ENCODE peak calls at places on chromosomes 7 and 10, in four cellular contexts. One of them, this sample, is unnamed.

GRCh38 chr10:3867454-3868273 is 82.7 kb upstream of the KLF6 start:
- DNase-seq in endodermal cell: no peak
- DNase-seq in astrocyte of the spinal cord: no peak
- DNase-seq in upper lobe of right lung: no peak
- DNase-seq in this sample: no peak

GRCh38 chr7:122532406-122533269 is 166.3 kb downstream of the RNF133 start:
- DNase-seq in endodermal cell: peak
- DNase-seq in astrocyte of the spinal cord: peak
- DNase-seq in upper lobe of right lung: no peak
- DNase-seq in this sample: no peak

GRCh38 chr10:120428754-120429153 is 28.3 kb upstream of the PLPP4 start:
- DNase-seq in endodermal cell: no peak
- DNase-seq in astrocyte of the spinal cord: peak
- DNase-seq in upper lobe of right lung: no peak
- DNase-seq in this sample: no peak

GRCh38 chr7:68943786-68944185 is 654.5 kb upstream of the AUTS2 start:
- DNase-seq in endodermal cell: no peak
- DNase-seq in astrocyte of the spinal cord: no peak
- DNase-seq in upper lobe of right lung: no peak
- DNase-seq in this sample: no peak

GRCh38 chr10:4725917-4726606 is 99.9 kb upstream of the AKR1E2 start:
- DNase-seq in endodermal cell: no peak
- DNase-seq in astrocyte of the spinal cord: peak
- DNase-seq in upper lobe of right lung: no peak
- DNase-seq in this sample: no peak

GRCh38 chr7:134920026-134920758 is 66.1 kb upstream of the AGBL3 start:
- DNase-seq in endodermal cell: no peak
- DNase-seq in astrocyte of the spinal cord: peak
- DNase-seq in upper lobe of right lung: no peak
- DNase-seq in this sample: no peak

GRCh38 chr7:90923576-90923975 is 327.5 kb downstream of the CDK14 start:
- DNase-seq in endodermal cell: no peak
- DNase-seq in astrocyte of the spinal cord: no peak
- DNase-seq in upper lobe of right lung: no peak
- DNase-seq in this sample: no peak

GRCh38 chr7:34748244-34749039 is 90.4 kb downstream of the NPSR1 start:
- DNase-seq in endodermal cell: peak
- DNase-seq in astrocyte of the spinal cord: peak
- DNase-seq in upper lobe of right lung: peak
- DNase-seq in this sample: no peak

GRCh38 chr7:1124164-1124563 is 35.8 kb downstream of the ZFAND2A start:
- DNase-seq in endodermal cell: peak
- DNase-seq in astrocyte of the spinal cord: peak
- DNase-seq in upper lobe of right lung: peak
- DNase-seq in this sample: no peak

GRCh38 chr7:6416516-6417145 is 31.1 kb downstream of the DAGLB start:
- DNase-seq in endodermal cell: peak
- DNase-seq in astrocyte of the spinal cord: no peak
- DNase-seq in upper lobe of right lung: no peak
- DNase-seq in this sample: no peak

GRCh38 chr10:84548869-84549268 is 220.5 kb downstream of the CCSER2 start:
- DNase-seq in endodermal cell: peak
- DNase-seq in astrocyte of the spinal cord: no peak
- DNase-seq in upper lobe of right lung: no peak
- DNase-seq in this sample: no peak

GRCh38 chr10:59036311-59037017 is 140.0 kb upstream of the PHYHIPL start:
- DNase-seq in endodermal cell: no peak
- DNase-seq in astrocyte of the spinal cord: no peak
- DNase-seq in upper lobe of right lung: no peak
- DNase-seq in this sample: no peak

GRCh38 chr7:34207810-34208209 is 302.5 kb downstream of the BMPER start:
- DNase-seq in endodermal cell: no peak
- DNase-seq in astrocyte of the spinal cord: no peak
- DNase-seq in upper lobe of right lung: no peak
- DNase-seq in this sample: no peak

GRCh38 chr7:32293833-32294232 is 196.3 kb downstream of the LSM5 start:
- DNase-seq in endodermal cell: no peak
- DNase-seq in astrocyte of the spinal cord: no peak
- DNase-seq in upper lobe of right lung: no peak
- DNase-seq in this sample: no peak

GRCh38 chr10:105185101-105185500 is 544.0 kb downstream of the SORCS3 start:
- DNase-seq in endodermal cell: no peak
- DNase-seq in astrocyte of the spinal cord: peak
- DNase-seq in upper lobe of right lung: no peak
- DNase-seq in this sample: no peak

GRCh38 chr10:71727429-71728217 is 8.0 kb upstream of the C10orf105 start:
- DNase-seq in endodermal cell: no peak
- DNase-seq in astrocyte of the spinal cord: no peak
- DNase-seq in upper lobe of right lung: no peak
- DNase-seq in this sample: peak

GRCh38 chr7:5139998-5140397 is 50.0 kb upstream of the WIPI2 start:
- DNase-seq in endodermal cell: peak
- DNase-seq in astrocyte of the spinal cord: no peak
- DNase-seq in upper lobe of right lung: peak
- DNase-seq in this sample: peak

GRCh38 chr7:23369100-23369499 is 70.0 kb downstream of the MALSU1 start:
- DNase-seq in endodermal cell: no peak
- DNase-seq in astrocyte of the spinal cord: no peak
- DNase-seq in upper lobe of right lung: no peak
- DNase-seq in this sample: no peak
- H3K4me3 ChIP-seq in endodermal cell: no peak
- H3K4me3 ChIP-seq in astrocyte of the spinal cord: no peak
- H3K4me3 ChIP-seq in upper lobe of right lung: no peak
- H3K4me3 ChIP-seq in this sample: no peak

GRCh38 chr7:77824636-77825035 is 26.1 kb downstream of the PHTF2 start:
- DNase-seq in endodermal cell: no peak
- DNase-seq in astrocyte of the spinal cord: no peak
- DNase-seq in upper lobe of right lung: no peak
- DNase-seq in this sample: no peak

GRCh38 chr7:77825140-77825539 is 26.6 kb downstream of the PHTF2 start:
- DNase-seq in endodermal cell: no peak
- DNase-seq in astrocyte of the spinal cord: no peak
- DNase-seq in upper lobe of right lung: no peak
- DNase-seq in this sample: no peak

GRCh38 chr7:77822269-77822668 is 23.7 kb downstream of the PHTF2 start:
- DNase-seq in endodermal cell: no peak
- DNase-seq in astrocyte of the spinal cord: no peak
- DNase-seq in upper lobe of right lung: no peak
- DNase-seq in this sample: no peak

GRCh38 chr7:77826300-77826699 is 27.7 kb downstream of the PHTF2 start:
- DNase-seq in endodermal cell: no peak
- DNase-seq in astrocyte of the spinal cord: no peak
- DNase-seq in upper lobe of right lung: no peak
- DNase-seq in this sample: no peak

DNA sequence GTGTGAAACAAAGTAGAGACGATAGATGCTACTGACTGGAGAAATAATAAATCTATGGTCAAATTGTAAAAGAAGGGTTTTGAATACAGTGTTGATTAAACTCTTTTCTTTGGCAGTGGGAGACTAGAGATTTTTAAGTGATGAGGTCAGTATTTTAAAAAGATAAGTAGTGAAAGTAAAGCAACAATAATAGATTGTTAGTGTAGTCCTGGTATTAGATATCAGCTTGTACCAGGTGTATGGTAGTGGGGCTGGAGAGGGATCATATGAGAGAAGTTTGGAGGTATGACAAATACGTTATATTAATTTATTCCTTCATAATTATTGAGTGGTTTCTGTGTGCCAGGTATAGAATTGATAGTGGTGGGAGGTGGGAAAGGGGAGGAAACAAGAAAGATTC is 25.2 kb downstream of the PHTF2 start:
- DNase-seq in endodermal cell: no peak
- DNase-seq in astrocyte of the spinal cord: no peak
- DNase-seq in upper lobe of right lung: no peak
- DNase-seq in this sample: no peak
- H3K4me3 ChIP-seq in endodermal cell: no peak
- H3K4me3 ChIP-seq in astrocyte of the spinal cord: no peak
- H3K4me3 ChIP-seq in upper lobe of right lung: no peak
- H3K4me3 ChIP-seq in this sample: no peak

GRCh38 chr10:78038791-78039547 is 5.3 kb downstream of the RPS24 start:
- DNase-seq in endodermal cell: no peak
- DNase-seq in astrocyte of the spinal cord: no peak
- DNase-seq in upper lobe of right lung: no peak
- DNase-seq in this sample: no peak
- H3K4me3 ChIP-seq in endodermal cell: peak
- H3K4me3 ChIP-seq in astrocyte of the spinal cord: no peak
- H3K4me3 ChIP-seq in upper lobe of right lung: no peak
- H3K4me3 ChIP-seq in this sample: no peak

DNA sequence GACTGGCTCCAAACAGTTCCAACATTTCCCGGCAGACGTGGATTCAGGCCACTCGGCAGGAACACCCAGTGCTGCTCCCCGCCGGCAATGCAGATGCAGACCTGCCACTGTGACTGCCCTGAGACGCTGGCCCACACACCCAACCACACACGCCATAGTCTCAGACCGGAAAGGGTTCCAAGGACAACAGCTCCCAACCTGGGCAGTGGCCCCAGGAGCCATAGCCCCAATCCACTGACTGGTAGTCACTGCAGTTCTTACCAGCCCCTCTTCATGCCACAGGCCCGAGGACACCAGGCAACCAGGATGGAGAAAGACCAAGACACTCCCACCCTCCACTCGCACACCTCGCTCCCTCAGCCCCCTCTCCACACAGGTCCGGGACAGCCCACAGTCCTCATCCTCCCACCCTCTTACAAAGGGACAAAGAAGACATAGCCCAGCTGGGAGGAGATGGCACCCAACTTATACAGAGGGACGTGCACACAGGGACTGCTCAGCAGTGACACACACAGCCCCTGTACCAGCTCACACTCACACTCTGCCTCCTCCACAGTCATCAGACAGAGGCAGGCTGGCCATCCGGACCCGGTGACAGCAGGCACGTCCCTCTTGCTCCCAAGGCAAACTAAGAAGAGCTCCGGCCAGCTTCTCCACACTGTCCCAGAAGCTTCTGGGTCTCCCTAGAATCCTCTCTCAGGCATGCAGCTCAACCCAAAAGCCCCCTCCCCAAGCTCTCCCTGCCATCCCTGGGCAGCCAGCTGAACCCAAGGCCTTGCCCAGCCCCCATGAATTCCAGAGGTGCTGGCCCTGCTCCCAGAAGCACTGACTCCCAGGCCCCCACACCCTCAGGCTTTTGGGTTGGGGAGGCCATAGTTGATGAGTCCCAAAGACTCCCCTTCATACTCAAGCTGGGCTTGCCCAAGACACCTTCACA is 24.8 kb downstream of the KCNH2 start:
- DNase-seq in endodermal cell: no peak
- DNase-seq in astrocyte of the spinal cord: no peak
- DNase-seq in upper lobe of right lung: no peak
- DNase-seq in this sample: no peak
- H3K4me3 ChIP-seq in endodermal cell: no peak
- H3K4me3 ChIP-seq in astrocyte of the spinal cord: no peak
- H3K4me3 ChIP-seq in upper lobe of right lung: no peak
- H3K4me3 ChIP-seq in this sample: no peak

DNA sequence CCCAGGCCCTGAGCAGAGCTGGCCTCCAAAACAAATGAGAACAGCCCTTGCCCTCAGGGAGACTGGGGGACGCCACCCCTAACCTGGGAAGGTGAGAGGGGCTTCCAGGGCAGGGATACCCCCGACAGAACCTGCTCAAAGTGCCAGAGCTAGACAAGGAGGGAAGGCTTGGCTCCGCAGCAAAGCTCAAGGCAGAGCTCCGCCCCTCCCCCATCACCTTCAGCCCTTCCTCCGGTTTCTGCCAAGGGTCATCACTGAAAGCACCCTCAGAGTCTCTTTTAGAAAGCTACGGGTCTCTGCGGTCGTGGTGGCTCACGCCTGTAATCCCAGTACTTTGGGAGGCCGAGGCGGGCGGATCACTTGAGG is 73.4 kb upstream of the CUX1 start:
- DNase-seq in endodermal cell: peak
- DNase-seq in astrocyte of the spinal cord: no peak
- DNase-seq in upper lobe of right lung: no peak
- DNase-seq in this sample: no peak
- H3K4me3 ChIP-seq in endodermal cell: peak
- H3K4me3 ChIP-seq in astrocyte of the spinal cord: no peak
- H3K4me3 ChIP-seq in upper lobe of right lung: peak
- H3K4me3 ChIP-seq in this sample: peak

This sample was measured in Jurkat, Clone E6-1.